ENCODE peak calls at places on chromosomes 4 and X, in five cellular contexts. One of them, this sample, is unnamed.

GRCh38 chr4:76312457-76312856 is 5.9 kb downstream of the STBD1 start:
- DNase-seq in activated B cell treated with CpG ODN at 0.5 μM for 24 hours: no peak
- DNase-seq in GM04504: no peak
- DNase-seq in midbrain: no peak
- DNase-seq in left cardiac atrium: no peak
- DNase-seq in this sample: no peak

GRCh38 chr4:836781-837301 is 10.9 kb upstream of the CPLX1 start:
- DNase-seq in activated B cell treated with CpG ODN at 0.5 μM for 24 hours: no peak
- DNase-seq in GM04504: no peak
- DNase-seq in midbrain: no peak
- DNase-seq in left cardiac atrium: peak; percentile 11
- DNase-seq in this sample: no peak

GRCh38 chr4:52751349-52751911 is at the start of gene ERVMER34-1:
- DNase-seq in activated B cell treated with CpG ODN at 0.5 μM for 24 hours: no peak
- DNase-seq in GM04504: no peak
- DNase-seq in midbrain: no peak
- DNase-seq in left cardiac atrium: peak; percentile 66
- DNase-seq in this sample: peak; percentile 34

GRCh38 chr4:33060873-33061542 is 2340.8 kb downstream of the PCDH7 start:
- DNase-seq in activated B cell treated with CpG ODN at 0.5 μM for 24 hours: no peak
- DNase-seq in GM04504: no peak
- DNase-seq in midbrain: peak; percentile 38
- DNase-seq in left cardiac atrium: peak; percentile 18
- DNase-seq in this sample: no peak

GRCh38 chr4:7052923-7053715 is 9.9 kb downstream of the TADA2B start:
- DNase-seq in activated B cell treated with CpG ODN at 0.5 μM for 24 hours: no peak
- DNase-seq in GM04504: no peak
- DNase-seq in midbrain: peak; percentile 46
- DNase-seq in left cardiac atrium: no peak
- DNase-seq in this sample: no peak

GRCh38 chrX:41338422-41338821 is 4.5 kb downstream of the DDX3X start:
- DNase-seq in activated B cell treated with CpG ODN at 0.5 μM for 24 hours: no peak
- DNase-seq in GM04504: no peak
- DNase-seq in midbrain: no peak
- DNase-seq in left cardiac atrium: no peak
- DNase-seq in this sample: no peak

GRCh38 chr4:119525771-119526712 is 102.6 kb downstream of the PDE5A start:
- DNase-seq in activated B cell treated with CpG ODN at 0.5 μM for 24 hours: no peak
- DNase-seq in GM04504: no peak
- DNase-seq in midbrain: no peak
- DNase-seq in left cardiac atrium: no peak
- DNase-seq in this sample: no peak

GRCh38 chr4:2433609-2434350 is 15.0 kb downstream of the CFAP99 start:
- DNase-seq in activated B cell treated with CpG ODN at 0.5 μM for 24 hours: no peak
- DNase-seq in GM04504: no peak
- DNase-seq in midbrain: peak; percentile 37
- DNase-seq in left cardiac atrium: no peak
- DNase-seq in this sample: no peak

GRCh38 chr4:25351777-25352421 is 25.2 kb upstream of the ANAPC4 start:
- DNase-seq in activated B cell treated with CpG ODN at 0.5 μM for 24 hours: no peak
- DNase-seq in GM04504: peak; percentile 24
- DNase-seq in midbrain: no peak
- DNase-seq in left cardiac atrium: no peak
- DNase-seq in this sample: no peak

GRCh38 chrX:71253253-71254091 is 468 bp downstream of the ZMYM3 start:
- DNase-seq in activated B cell treated with CpG ODN at 0.5 μM for 24 hours: peak; percentile 16
- DNase-seq in GM04504: peak; percentile 2
- DNase-seq in midbrain: peak; percentile 19
- DNase-seq in left cardiac atrium: no peak
- DNase-seq in this sample: peak; percentile 41

GRCh38 chr4:41146716-41147506 is 67.4 kb downstream of the APBB2 start:
- DNase-seq in activated B cell treated with CpG ODN at 0.5 μM for 24 hours: no peak
- DNase-seq in GM04504: peak; percentile 35
- DNase-seq in midbrain: peak; percentile 86
- DNase-seq in left cardiac atrium: peak; percentile 35
- DNase-seq in this sample: peak; percentile 36

GRCh38 chr4:121728066-121728465 is 31.3 kb upstream of the ANXA5 start:
- DNase-seq in activated B cell treated with CpG ODN at 0.5 μM for 24 hours: no peak
- DNase-seq in GM04504: peak; percentile 91
- DNase-seq in midbrain: no peak
- DNase-seq in left cardiac atrium: no peak
- DNase-seq in this sample: no peak

GRCh38 chr4:185134176-185134869 is 8.7 kb upstream of the SLC25A4 start:
- DNase-seq in activated B cell treated with CpG ODN at 0.5 μM for 24 hours: no peak
- DNase-seq in GM04504: no peak
- DNase-seq in midbrain: peak; percentile 53
- DNase-seq in left cardiac atrium: no peak
- DNase-seq in this sample: no peak

GRCh38 chr4:8703857-8704495 is 111.4 kb downstream of the CPZ start:
- DNase-seq in activated B cell treated with CpG ODN at 0.5 μM for 24 hours: no peak
- DNase-seq in GM04504: no peak
- DNase-seq in midbrain: no peak
- DNase-seq in left cardiac atrium: no peak
- DNase-seq in this sample: peak; percentile 2

GRCh38 chr4:1614854-1615595 is 69.1 kb downstream of the FAM53A start:
- DNase-seq in activated B cell treated with CpG ODN at 0.5 μM for 24 hours: no peak
- DNase-seq in GM04504: no peak
- DNase-seq in midbrain: no peak
- DNase-seq in left cardiac atrium: no peak
- DNase-seq in this sample: no peak

GRCh38 chr4:87240341-87240740 is 19.9 kb upstream of the KLHL8 start:
- DNase-seq in activated B cell treated with CpG ODN at 0.5 μM for 24 hours: no peak
- DNase-seq in GM04504: no peak
- DNase-seq in midbrain: no peak
- DNase-seq in left cardiac atrium: no peak
- DNase-seq in this sample: no peak

GRCh38 chrX:68878977-68879376 is 50.2 kb downstream of the EFNB1 start:
- DNase-seq in activated B cell treated with CpG ODN at 0.5 μM for 24 hours: no peak
- DNase-seq in GM04504: no peak
- DNase-seq in midbrain: no peak
- DNase-seq in left cardiac atrium: no peak
- DNase-seq in this sample: no peak

GRCh38 chr4:19947349-19947748 is 304.4 kb upstream of the SLIT2 start:
- DNase-seq in activated B cell treated with CpG ODN at 0.5 μM for 24 hours: no peak
- DNase-seq in GM04504: peak; percentile 66
- DNase-seq in midbrain: no peak
- DNase-seq in left cardiac atrium: no peak
- DNase-seq in this sample: no peak

GRCh38 chr4:88661724-88662123 is 35.9 kb downstream of the NAP1L5 start:
- DNase-seq in activated B cell treated with CpG ODN at 0.5 μM for 24 hours: no peak
- DNase-seq in GM04504: peak; percentile 89
- DNase-seq in midbrain: no peak
- DNase-seq in left cardiac atrium: no peak
- DNase-seq in this sample: no peak

GRCh38 chr4:140037353-140038030 is 116.5 kb downstream of the MAML3 start:
- DNase-seq in activated B cell treated with CpG ODN at 0.5 μM for 24 hours: no peak
- DNase-seq in GM04504: no peak
- DNase-seq in midbrain: no peak
- DNase-seq in left cardiac atrium: no peak
- DNase-seq in this sample: no peak

GRCh38 chrX:8653956-8654355 is 78.0 kb downstream of the ANOS1 start:
- DNase-seq in activated B cell treated with CpG ODN at 0.5 μM for 24 hours: no peak
- DNase-seq in GM04504: no peak
- DNase-seq in midbrain: no peak
- DNase-seq in left cardiac atrium: no peak
- DNase-seq in this sample: no peak

GRCh38 chr4:177041356-177041755 is 248.6 kb upstream of the VEGFC start:
- DNase-seq in activated B cell treated with CpG ODN at 0.5 μM for 24 hours: no peak
- DNase-seq in GM04504: no peak
- DNase-seq in midbrain: no peak
- DNase-seq in left cardiac atrium: no peak
- DNase-seq in this sample: no peak

GRCh38 chr4:180828455-180829018 is 1414.7 kb upstream of the TENM3 start:
- DNase-seq in activated B cell treated with CpG ODN at 0.5 μM for 24 hours: no peak
- DNase-seq in GM04504: no peak
- DNase-seq in midbrain: peak; percentile 73
- DNase-seq in left cardiac atrium: no peak
- DNase-seq in this sample: no peak

GRCh38 chr4:139692300-139693012 is 26.8 kb downstream of the MGST2 start:
- DNase-seq in activated B cell treated with CpG ODN at 0.5 μM for 24 hours: no peak
- DNase-seq in GM04504: no peak
- DNase-seq in midbrain: no peak
- DNase-seq in left cardiac atrium: peak; percentile 32
- DNase-seq in this sample: no peak

GRCh38 chrX:66717926-66718325 is 79.0 kb upstream of the EDA2R start:
- DNase-seq in activated B cell treated with CpG ODN at 0.5 μM for 24 hours: no peak
- DNase-seq in GM04504: no peak
- DNase-seq in midbrain: no peak
- DNase-seq in left cardiac atrium: no peak
- DNase-seq in this sample: no peak

GRCh38 chr4:57139783-57140182 is 29.6 kb upstream of the IGFBP7 start:
- DNase-seq in activated B cell treated with CpG ODN at 0.5 μM for 24 hours: no peak
- DNase-seq in GM04504: no peak
- DNase-seq in midbrain: no peak
- DNase-seq in left cardiac atrium: no peak
- DNase-seq in this sample: no peak

GRCh38 chr4:37434469-37434868 is 189.9 kb downstream of the NWD2 start:
- DNase-seq in activated B cell treated with CpG ODN at 0.5 μM for 24 hours: no peak
- DNase-seq in GM04504: no peak
- DNase-seq in midbrain: no peak
- DNase-seq in left cardiac atrium: no peak
- DNase-seq in this sample: no peak

GRCh38 chr4:5365071-5366008 is 314.1 kb downstream of the STK32B start:
- DNase-seq in activated B cell treated with CpG ODN at 0.5 μM for 24 hours: no peak
- DNase-seq in GM04504: peak; percentile 99
- DNase-seq in midbrain: no peak
- DNase-seq in left cardiac atrium: no peak
- DNase-seq in this sample: no peak

GRCh38 chr4:19156786-19157185 is 1094.9 kb upstream of the SLIT2 start:
- DNase-seq in activated B cell treated with CpG ODN at 0.5 μM for 24 hours: no peak
- DNase-seq in GM04504: no peak
- DNase-seq in midbrain: no peak
- DNase-seq in left cardiac atrium: no peak
- DNase-seq in this sample: no peak